ENCODE peak calls at places on chromosomes 13 and 19, in seven cellular contexts. U, N, A, V, X, D and F are unnamed samples.

GRCh38 chr13:73417012-73417615 is 358.3 kb downstream of the KLF5 start:
- DNase-seq in U (no peak), N (no peak), A (no peak), V (peak), X (no peak), D (no peak), F (no peak)

GRCh38 chr13:106038752-106039151 is 496.7 kb downstream of the EFNB2 start:
- DNase-seq in U (peak), N (peak), A (no peak), V (peak), X (peak), D (no peak), F (peak)

GRCh38 chr19:30083125-30083681 is 141.2 kb downstream of the URI1 start:
- DNase-seq in U (no peak), N (no peak), A (no peak), V (no peak), X (no peak), D (no peak), F (no peak)

GRCh38 chr13:60164490-60164889 is 762 bp upstream of the DIAPH3 start:
- DNase-seq in U (no peak), N (peak), A (no peak), V (peak), X (no peak), D (no peak), F (no peak)

GRCh38 chr19:18098891-18099622 is 1.5 kb downstream of the MAST3 start:
- DNase-seq in U (no peak), N (no peak), A (peak), V (no peak), X (no peak), D (no peak), F (no peak)

GRCh38 chr13:34421849-34422475 is 520.1 kb upstream of the NBEA start:
- DNase-seq in U (peak), N (peak), A (no peak), V (no peak), X (no peak), D (no peak), F (no peak)

GRCh38 chr13:95099541-95099940 is 201.7 kb downstream of the ABCC4 start:
- DNase-seq in U (peak), N (peak), A (no peak), V (peak), X (peak), D (no peak), F (no peak)

GRCh38 chr19:4844348-4845179 is 13.1 kb upstream of the TICAM1 start:
- DNase-seq in U (no peak), N (no peak), A (no peak), V (peak), X (no peak), D (peak), F (no peak)

GRCh38 chr13:61383101-61383500 is 32.5 kb downstream of the PCDH20 start:
- DNase-seq in U (no peak), N (peak), A (no peak), V (no peak), X (no peak), D (no peak), F (no peak)

GRCh38 chr19:49149652-49150105 is 5.5 kb downstream of the HRC start:
- DNase-seq in U (peak), N (peak), A (no peak), V (peak), X (peak), D (peak), F (peak)

GRCh38 chr13:43572601-43573360 is 214.0 kb downstream of the ENOX1 start:
- DNase-seq in U (peak), N (peak), A (no peak), V (peak), X (peak), D (no peak), F (peak)

GRCh38 chr19:51365211-51366049 is 758 bp downstream of the ETFB start:
- DNase-seq in U (peak), N (peak), A (no peak), V (peak), X (peak), D (no peak), F (no peak)
- TF ChIP-seq CTCF in U (no peak), N (no peak), A (no peak), V (peak), X (no peak), D (no peak), F (peak)

DNA sequence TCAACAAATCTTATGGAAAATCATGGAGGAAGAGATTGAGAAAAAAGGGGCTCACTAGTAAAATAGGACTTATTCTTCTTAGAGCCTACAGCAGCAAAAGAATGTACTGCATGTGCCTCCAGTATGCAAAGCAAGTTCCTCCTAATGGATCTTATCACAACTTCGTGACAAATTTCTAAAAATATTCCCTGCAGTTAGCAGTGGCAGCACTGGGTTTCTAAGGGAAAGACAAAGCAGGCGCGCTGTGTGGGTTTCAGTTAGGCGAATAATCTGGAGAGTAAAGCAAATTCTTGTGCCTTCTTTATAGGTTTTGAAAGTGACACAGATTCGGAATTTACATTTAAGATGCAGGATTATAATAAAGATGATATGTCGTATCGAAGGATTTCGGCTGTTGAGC is 167.9 kb downstream of the LMO7 start:
- DNase-seq in U (no peak), N (no peak), A (no peak), V (no peak), X (no peak), D (no peak), F (no peak)
- H3K4me3 ChIP-seq in U (no peak), N (no peak), A (no peak), V (no peak), X (no peak), D (peak), F (no peak)

GRCh38 chr19:11288349-11288748 is 7.6 kb upstream of the TSPAN16 start:
- DNase-seq in U (no peak), N (peak), A (no peak), V (peak), X (peak), D (no peak), F (no peak)
- TF ChIP-seq CTCF in U (peak), N (peak), A (peak), V (peak), X (peak), D (peak), F (peak)

DNA sequence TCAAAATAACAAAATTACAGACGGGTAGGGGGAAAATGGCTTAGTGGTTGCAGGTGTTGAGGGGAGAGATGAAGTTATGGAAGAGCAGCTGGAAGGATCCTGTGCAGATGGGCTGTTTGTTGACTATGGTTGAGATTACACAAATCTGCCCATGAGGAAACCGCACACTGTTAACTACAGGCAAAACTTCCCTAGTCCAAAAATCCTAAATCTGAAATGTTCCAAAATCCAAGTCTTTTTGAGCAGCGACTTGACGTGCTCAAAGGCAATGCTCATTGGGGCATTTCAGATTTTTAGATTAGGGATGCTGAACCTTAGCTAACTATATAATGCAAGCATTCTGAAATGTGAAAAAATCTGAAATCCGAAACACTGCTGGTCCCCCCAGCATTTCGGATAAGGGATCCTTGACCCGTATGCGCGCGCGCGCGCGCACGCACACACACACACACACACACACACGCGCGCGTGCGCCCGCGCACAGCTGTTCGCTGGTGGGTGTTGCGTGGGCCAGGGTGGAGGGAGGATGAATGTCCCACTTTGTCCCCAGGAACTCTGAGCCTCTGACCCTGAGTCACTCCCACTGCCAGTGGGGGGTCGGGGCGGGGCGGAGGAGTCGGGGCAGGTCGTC is 6.8 kb downstream of the F2RL3 start:
- DNase-seq in U (no peak), N (no peak), A (no peak), V (peak), X (no peak), D (no peak), F (no peak)
- H3K4me3 ChIP-seq in U (no peak), N (peak), A (no peak), V (no peak), X (peak), D (peak), F (no peak)

DNA sequence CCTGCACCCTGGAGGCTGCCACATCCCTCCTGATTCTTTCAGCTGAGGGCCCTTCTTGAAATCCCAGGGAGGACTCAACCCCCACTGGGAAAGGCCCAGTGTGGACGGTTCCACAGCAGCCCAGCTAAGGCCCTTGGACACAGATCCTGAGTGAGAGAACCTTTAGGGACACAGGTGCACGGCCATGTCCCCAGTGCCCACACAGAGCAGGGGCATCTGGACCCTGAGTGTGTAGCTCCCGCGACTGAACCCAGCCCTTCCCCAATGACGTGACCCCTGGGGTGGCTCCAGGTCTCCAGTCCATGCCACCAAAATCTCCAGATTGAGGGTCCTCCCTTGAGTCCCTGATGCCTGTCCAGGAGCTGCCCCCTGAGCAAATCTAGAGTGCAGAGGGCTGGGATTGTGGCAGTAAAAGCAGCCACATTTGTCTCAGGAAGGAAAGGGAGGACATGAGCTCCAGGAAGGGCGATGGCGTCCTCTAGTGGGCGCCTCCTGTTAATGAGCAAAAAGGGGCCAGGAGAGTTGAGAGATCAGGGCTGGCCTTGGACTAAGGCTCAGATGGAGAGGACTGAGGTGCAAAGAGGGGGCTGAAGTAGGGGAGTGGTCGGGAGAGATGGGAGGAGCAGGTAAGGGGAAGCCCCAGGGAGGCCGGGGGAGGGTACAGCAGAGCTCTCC is 6.9 kb upstream of the CEACAM5 start:
- DNase-seq in U (no peak), N (no peak), A (no peak), V (no peak), X (no peak), D (no peak), F (no peak)
- TF ChIP-seq CTCF in U (peak), N (peak), A (peak), V (no peak), X (no peak), D (no peak), F (no peak)

GRCh38 chr13:33280550-33280905 is 5.0 kb downstream of the STARD13 start:
- DNase-seq in U (no peak), N (peak), A (no peak), V (no peak), X (no peak), D (no peak), F (no peak)
- H3K4me3 ChIP-seq in U (no peak), N (no peak), A (no peak), V (no peak), X (no peak), D (peak), F (no peak)

DNA sequence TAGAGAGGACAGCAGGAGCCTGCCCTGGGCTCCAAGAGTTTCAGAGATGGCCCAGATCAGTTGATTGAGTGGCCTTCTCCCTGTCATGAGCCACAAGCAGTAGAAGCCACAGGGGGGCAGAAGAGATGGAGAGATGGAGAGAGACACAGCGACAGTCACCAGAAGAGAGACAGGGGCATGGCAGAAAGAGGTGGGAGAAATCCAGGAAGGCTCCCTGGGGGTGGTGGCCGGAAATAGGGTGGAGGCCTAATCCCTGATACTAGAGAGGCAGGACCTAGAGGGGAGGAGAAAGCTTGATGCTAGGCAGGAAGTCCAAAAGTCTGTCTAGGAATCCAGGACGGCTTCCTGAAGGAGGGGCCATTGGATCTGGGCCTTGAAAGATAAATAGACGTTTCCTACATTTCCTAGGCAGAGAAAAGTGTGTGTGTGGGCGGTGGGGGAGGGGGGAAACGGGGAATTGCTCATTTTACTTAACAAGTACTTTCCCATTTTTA is 9.6 kb upstream of the TPM4 start:
- DNase-seq in U (peak), N (peak), A (no peak), V (peak), X (peak), D (no peak), F (no peak)
- TF ChIP-seq CTCF in U (peak), N (peak), A (peak), V (peak), X (no peak), D (peak), F (peak)

DNA sequence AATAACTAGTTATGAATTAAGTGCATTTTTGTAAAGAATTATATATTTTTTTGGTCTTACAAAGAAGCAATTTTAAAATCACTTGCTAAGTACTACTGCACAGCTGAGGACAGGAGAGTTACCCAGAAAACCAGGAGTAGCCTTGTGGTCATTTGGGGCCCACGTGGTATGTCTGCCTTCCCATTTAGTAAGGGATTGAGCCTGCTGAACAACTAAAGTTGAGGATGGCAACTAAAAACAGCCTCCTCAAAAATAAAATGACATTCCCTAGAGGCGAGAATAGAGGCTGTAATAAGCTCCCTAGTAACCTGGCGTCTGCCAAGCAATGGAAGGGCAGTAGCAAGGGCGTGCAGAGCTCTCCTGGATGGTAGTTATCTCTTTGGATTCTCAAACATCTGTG is 36.3 kb downstream of the DOCK9 start:
- DNase-seq in U (no peak), N (no peak), A (no peak), V (no peak), X (no peak), D (no peak), F (no peak)
- H3K4me3 ChIP-seq in U (no peak), N (no peak), A (no peak), V (no peak), X (no peak), D (no peak), F (no peak)

GRCh38 chr13:41405367-41405766 is 52.0 kb upstream of the RGCC start:
- DNase-seq in U (no peak), N (no peak), A (no peak), V (no peak), X (no peak), D (no peak), F (no peak)

GRCh38 chr13:41403983-41404382 is 53.4 kb upstream of the RGCC start:
- DNase-seq in U (no peak), N (no peak), A (no peak), V (no peak), X (no peak), D (no peak), F (no peak)

GRCh38 chr13:41398494-41399190 is 58.7 kb upstream of the RGCC start:
- DNase-seq in U (no peak), N (no peak), A (no peak), V (peak), X (no peak), D (no peak), F (no peak)

GRCh38 chr13:41402695-41403511 is 54.4 kb upstream of the RGCC start:
- DNase-seq in U (no peak), N (peak), A (no peak), V (no peak), X (no peak), D (no peak), F (no peak)

DNA sequence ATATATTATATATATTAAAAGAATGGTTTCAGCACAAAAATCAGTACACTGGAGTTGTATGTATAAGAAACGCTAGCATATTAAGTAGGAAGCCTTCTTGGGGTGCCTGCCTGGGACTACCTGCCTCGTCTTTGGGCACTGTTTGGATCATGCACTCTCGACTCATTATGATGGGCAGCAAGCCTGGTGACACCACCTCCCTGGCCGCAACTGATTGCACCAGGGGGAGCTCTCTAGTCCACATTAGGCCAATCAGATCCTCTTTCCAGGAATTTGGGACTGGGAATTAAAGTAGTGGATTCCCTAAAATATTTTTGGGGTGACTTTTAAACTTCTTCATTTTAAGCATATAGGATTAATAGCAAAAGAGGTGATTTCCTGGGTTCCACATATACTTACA is 56.0 kb upstream of the RGCC start:
- DNase-seq in U (no peak), N (no peak), A (no peak), V (no peak), X (no peak), D (no peak), F (no peak)
- TF ChIP-seq CTCF in U (no peak), N (no peak), A (no peak), V (no peak), X (no peak), D (no peak), F (no peak)